ENCODE peak calls at places on chromosomes 3 and 15, in five cellular contexts. Q, X, V, D and F are unnamed samples.

GRCh38 chr15:93072440-93073394 is 16.3 kb downstream of the RGMA start:
- DNase-seq in Q (peak), X (no peak), V (no peak), D (peak), F (no peak)

GRCh38 chr3:191235331-191236314 is 36.6 kb downstream of the OSTN start:
- DNase-seq in Q (no peak), X (no peak), V (no peak), D (no peak), F (no peak)

GRCh38 chr15:69357773-69358765 is 56.1 kb upstream of the KIF23 start:
- DNase-seq in Q (peak), X (no peak), V (no peak), D (no peak), F (no peak)

GRCh38 chr15:75531041-75531450 is 48.1 kb downstream of the PTPN9 start:
- DNase-seq in Q (no peak), X (no peak), V (no peak), D (peak), F (no peak)

GRCh38 chr15:51079226-51079625 is 15.5 kb downstream of the TNFAIP8L3 start:
- DNase-seq in Q (no peak), X (no peak), V (no peak), D (no peak), F (no peak)

GRCh38 chr3:57164606-57165573 is at the start of gene IL17RD:
- DNase-seq in Q (peak), X (no peak), V (no peak), D (peak), F (no peak)

GRCh38 chr15:40918146-40918798 is 10.9 kb upstream of the DLL4 start:
- DNase-seq in Q (no peak), X (no peak), V (no peak), D (no peak), F (no peak)

GRCh38 chr3:111717601-111718000 is 122.5 kb upstream of the ZBED2 start:
- DNase-seq in Q (peak), X (peak), V (peak), D (peak), F (peak)

GRCh38 chr3:27717200-27717852 is 4.8 kb downstream of the EOMES start:
- DNase-seq in Q (no peak), X (no peak), V (no peak), D (no peak), F (no peak)

GRCh38 chr15:39051931-39052705 is 487.5 kb upstream of the RASGRP1 start:
- DNase-seq in Q (no peak), X (no peak), V (no peak), D (no peak), F (no peak)

GRCh38 chr3:191492601-191493000 is 31.6 kb downstream of the PYDC2 start:
- DNase-seq in Q (no peak), X (no peak), V (no peak), D (no peak), F (no peak)

GRCh38 chr15:87871738-87872315 is 384.7 kb downstream of the NTRK3 start:
- DNase-seq in Q (no peak), X (no peak), V (no peak), D (no peak), F (no peak)

GRCh38 chr15:90262426-90262825 is 3.0 kb upstream of the NGRN start:
- DNase-seq in Q (no peak), X (no peak), V (no peak), D (no peak), F (no peak)

GRCh38 chr3:46091971-46092703 is 64.9 kb upstream of the XCR1 start:
- DNase-seq in Q (no peak), X (no peak), V (no peak), D (no peak), F (no peak)

GRCh38 chr15:52071570-52071969 is 41.0 kb downstream of the BCL2L10 start:
- DNase-seq in Q (no peak), X (no peak), V (no peak), D (no peak), F (no peak)

GRCh38 chr15:67373971-67374370 is 119.4 kb downstream of the IQCH start:
- DNase-seq in Q (no peak), X (no peak), V (no peak), D (no peak), F (no peak)

GRCh38 chr15:54564142-54564541 is 585.9 kb downstream of the UNC13C start:
- DNase-seq in Q (no peak), X (no peak), V (no peak), D (no peak), F (no peak)

GRCh38 chr3:142007710-142008399 is 131.4 kb downstream of the ATP1B3 start:
- DNase-seq in Q (no peak), X (no peak), V (no peak), D (no peak), F (no peak)

GRCh38 chr3:4644954-4645353 is 151.8 kb downstream of the ITPR1 start:
- DNase-seq in Q (no peak), X (no peak), V (no peak), D (no peak), F (no peak)

GRCh38 chr3:23183731-23184130 is 19.4 kb upstream of the UBE2E2 start:
- DNase-seq in Q (no peak), X (peak), V (peak), D (no peak), F (peak)

GRCh38 chr3:15347104-15347736 is 14.8 kb upstream of the SH3BP5 start:
- DNase-seq in Q (no peak), X (no peak), V (no peak), D (no peak), F (no peak)

GRCh38 chr15:70348581-70349344 is 251.0 kb upstream of the TLE3 start:
- DNase-seq in Q (peak), X (no peak), V (no peak), D (no peak), F (peak)

GRCh38 chr15:81265944-81266775 is 57.8 kb downstream of the STARD5 start:
- DNase-seq in Q (peak), X (no peak), V (peak), D (peak), F (peak)

GRCh38 chr15:39171944-39172368 is 408.9 kb upstream of the THBS1 start:
- DNase-seq in Q (peak), X (peak), V (peak), D (peak), F (peak)

GRCh38 chr15:43209059-43209824 is 11.6 kb downstream of the EPB42 start:
- DNase-seq in Q (no peak), X (no peak), V (no peak), D (no peak), F (no peak)

GRCh38 chr15:28006116-28006911 is 92.8 kb downstream of the OCA2 start:
- DNase-seq in Q (no peak), X (no peak), V (no peak), D (no peak), F (no peak)

GRCh38 chr3:195441476-195441970 is 1.3 kb downstream of the ACAP2 start:
- DNase-seq in Q (no peak), X (no peak), V (no peak), D (no peak), F (no peak)

GRCh38 chr15:60397772-60398445 is at the start of gene ANXA2:
- DNase-seq in Q (peak), X (no peak), V (no peak), D (peak), F (no peak)

GRCh38 chr15:60396964-60397771 is 618 bp downstream of the ANXA2 start:
- DNase-seq in Q (peak), X (no peak), V (no peak), D (peak), F (no peak)

GRCh38 chr15:60399931-60400330 is 2.1 kb upstream of the ANXA2 start:
- DNase-seq in Q (no peak), X (no peak), V (no peak), D (no peak), F (no peak)

GRCh38 chr15:60399246-60399915 is 1.6 kb upstream of the ANXA2 start:
- DNase-seq in Q (no peak), X (no peak), V (no peak), D (no peak), F (no peak)

GRCh38 chr15:60400957-60401356 is 3.2 kb upstream of the ANXA2 start:
- DNase-seq in Q (no peak), X (no peak), V (no peak), D (no peak), F (no peak)
- H3K4me3 ChIP-seq in Q (no peak), X (no peak), V (no peak), D (no peak), F (no peak)

DNA sequence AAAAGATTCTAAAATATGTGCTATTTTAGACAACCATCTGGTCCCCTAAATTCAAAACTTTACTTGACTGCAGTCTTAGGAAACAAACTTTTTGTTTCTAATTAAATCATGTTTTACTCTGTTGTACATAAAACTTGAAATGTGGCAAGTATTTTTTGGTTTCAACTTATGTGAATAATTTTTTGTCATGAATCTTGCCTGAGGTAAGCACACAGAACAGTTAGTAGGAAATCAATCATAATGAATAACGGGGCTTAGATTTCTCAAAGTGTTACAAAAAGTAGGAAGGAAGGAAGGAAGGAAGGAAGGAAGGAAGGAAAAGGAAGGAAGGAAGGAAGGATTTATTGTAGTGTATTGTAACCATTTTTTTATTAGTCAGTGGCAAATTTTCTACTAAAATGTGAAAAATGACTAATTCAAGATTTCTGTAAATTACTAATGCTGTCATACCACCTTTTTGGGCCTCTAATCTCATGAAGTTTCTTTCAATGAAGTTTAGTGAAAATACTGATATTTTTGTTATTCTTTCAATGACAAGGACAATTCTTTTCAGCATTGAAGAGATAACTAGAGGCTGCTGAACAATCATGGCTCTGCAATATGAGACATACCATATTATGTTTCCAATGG is 1689.2 kb downstream of the OTOL1 start:
- DNase-seq in Q (no peak), X (no peak), V (no peak), D (no peak), F (no peak)
- TF ChIP-seq CTCF in Q (no peak), X (no peak), V (no peak), D (no peak), F (no peak)

GRCh38 chr15:73369073-73369694 is 426 bp upstream of the HCN4 start:
- DNase-seq in Q (no peak), X (no peak), V (no peak), D (no peak), F (no peak)
- H3K4me3 ChIP-seq in Q (peak), X (no peak), V (no peak), D (no peak), F (no peak)

DNA sequence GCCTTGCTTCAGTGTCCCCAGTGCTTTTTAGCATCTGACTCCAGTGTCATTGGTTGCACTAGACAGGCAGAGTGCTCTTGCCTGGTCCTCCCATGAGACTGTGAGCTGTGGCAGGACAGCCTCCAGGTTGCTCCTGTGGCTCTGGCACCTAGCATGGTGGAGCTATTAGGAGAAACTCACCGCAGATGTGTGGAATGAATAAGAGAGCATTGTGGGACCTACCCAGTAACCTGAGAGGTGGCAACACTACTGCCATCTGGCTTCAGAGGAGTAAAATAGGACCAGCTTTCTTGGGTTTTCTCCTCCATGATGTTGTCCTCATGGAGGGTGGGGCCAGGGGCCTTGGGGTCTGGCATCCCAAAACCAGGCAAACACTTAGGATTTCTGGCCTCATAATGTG is 183.6 kb downstream of the EPHB1 start:
- DNase-seq in Q (no peak), X (no peak), V (no peak), D (no peak), F (no peak)
- TF ChIP-seq CTCF in Q (no peak), X (no peak), V (no peak), D (no peak), F (no peak)

GRCh38 chr15:82537351-82537908 is 2.8 kb downstream of the RPS17 start:
- DNase-seq in Q (no peak), X (no peak), V (no peak), D (no peak), F (no peak)
- H3K4me3 ChIP-seq in Q (no peak), X (no peak), V (no peak), D (no peak), F (no peak)

GRCh38 chr3:193719735-193720134 is 126.7 kb downstream of the OPA1 start:
- DNase-seq in Q (no peak), X (no peak), V (no peak), D (no peak), F (no peak)
- TF ChIP-seq CTCF in Q (no peak), X (no peak), V (no peak), D (no peak), F (no peak)